ENCODE peak calls at places on chromosomes 4 and X, in five cellular contexts. D is GM10248; X is T47D; Y is activated CD8-positive, alpha-beta memory T cell treated with anti-CD3 and anti-CD28 coated beads for 48 hours; G is DMS79 treated with DMSO at 0.1 percent for 48 hours. V is an unnamed sample.

GRCh38 chrX:10327651-10328050 is 170.9 kb downstream of the CLCN4 start:
- DNase-seq in D (no peak), X (peak; percentile 17), Y (no peak), G (no peak), V (peak; percentile 1)

GRCh38 chr4:129248621-129249020 is 152.7 kb downstream of the C4orf33 start:
- DNase-seq in D (no peak), X (no peak), Y (no peak), G (no peak), V (no peak)

GRCh38 chr4:155582031-155582430 is 84.6 kb upstream of the GUCY1A1 start:
- DNase-seq in D (no peak), X (no peak), Y (no peak), G (no peak), V (no peak)

GRCh38 chr4:118989098-118990080 is 100.7 kb downstream of the SYNPO2 start:
- DNase-seq in D (no peak), X (peak; percentile 89), Y (no peak), G (no peak), V (peak; percentile 95)

GRCh38 chrX:19805054-19805690 is 82.2 kb downstream of the SH3KBP1 start:
- DNase-seq in D (no peak), X (no peak), Y (no peak), G (no peak), V (no peak)

GRCh38 chrX:150649096-150649870 is 43.9 kb upstream of the MTMR1 start:
- DNase-seq in D (no peak), X (no peak), Y (no peak), G (peak; percentile 67), V (no peak)

GRCh38 chrX:1534321-1535168 is 2.4 kb downstream of the P2RY8 start:
- DNase-seq in D (peak; percentile 45), X (no peak), Y (peak; percentile 34), G (no peak), V (no peak)

GRCh38 chrX:134240209-134240608 is 3.2 kb downstream of the CCDC160 start:
- DNase-seq in D (no peak), X (no peak), Y (no peak), G (no peak), V (no peak)

GRCh38 chr4:135838889-135839288 is 1637.3 kb upstream of the PABPC4L start:
- DNase-seq in D (no peak), X (no peak), Y (no peak), G (no peak), V (peak; percentile 81)

GRCh38 chr4:125123710-125124109 is 191.0 kb upstream of the FAT4 start:
- DNase-seq in D (no peak), X (no peak), Y (no peak), G (no peak), V (no peak)

GRCh38 chr4:156638925-156639605 is 332.5 kb downstream of the PDGFC start:
- DNase-seq in D (no peak), X (no peak), Y (no peak), G (no peak), V (no peak)

GRCh38 chrX:71106427-71106826 is at the start of gene CXorf65:
- DNase-seq in D (no peak), X (no peak), Y (no peak), G (no peak), V (no peak)

GRCh38 chr4:148618856-148619255 is 176.6 kb upstream of the NR3C2 start:
- DNase-seq in D (no peak), X (no peak), Y (no peak), G (no peak), V (no peak)

GRCh38 chrX:16479206-16479869 is 170.6 kb upstream of the S100G start:
- DNase-seq in D (no peak), X (no peak), Y (no peak), G (no peak), V (peak; percentile 93)

GRCh38 chrX:101744085-101744484 is 84.4 kb upstream of the ARMCX2 start:
- DNase-seq in D (no peak), X (no peak), Y (no peak), G (peak; percentile 7), V (no peak)

GRCh38 chr4:142565771-142566170 is 280.3 kb downstream of the INPP4B start:
- DNase-seq in D (no peak), X (peak; percentile 19), Y (no peak), G (no peak), V (no peak)

GRCh38 chr4:89599026-89599425 is 237.9 kb downstream of the SNCA start:
- DNase-seq in D (no peak), X (no peak), Y (no peak), G (no peak), V (no peak)

GRCh38 chrX:41688154-41688553 is 619 bp upstream of the GPR34 start:
- DNase-seq in D (no peak), X (no peak), Y (no peak), G (no peak), V (no peak)